ENCODE peak calls at places on chromosome 2, in eight cellular contexts. One of them, this sample, is unnamed.

GRCh38 chr2:71992036-71992435 is 155.6 kb downstream of the CYP26B1 start:
- DNase-seq in NAMALWA: no peak
- DNase-seq in foreskin melanocyte: no peak
- DNase-seq in astrocyte of the spinal cord: no peak
- DNase-seq in astrocyte: no peak
- DNase-seq in colonic mucosa: no peak
- DNase-seq in progenitor cell of endocrine pancreas: no peak
- DNase-seq in posterior cingulate gyrus: no peak
- DNase-seq in this sample: no peak

GRCh38 chr2:96111823-96112500 is 4.4 kb downstream of the ADRA2B start:
- DNase-seq in NAMALWA: peak; percentile 43
- DNase-seq in foreskin melanocyte: no peak
- DNase-seq in astrocyte of the spinal cord: no peak
- DNase-seq in astrocyte: no peak
- DNase-seq in colonic mucosa: no peak
- DNase-seq in progenitor cell of endocrine pancreas: no peak
- DNase-seq in posterior cingulate gyrus: no peak
- DNase-seq in this sample: no peak

GRCh38 chr2:157839162-157839801 is 36.8 kb downstream of the ACVR1 start:
- DNase-seq in NAMALWA: no peak
- DNase-seq in foreskin melanocyte: peak; percentile 34
- DNase-seq in astrocyte of the spinal cord: peak; percentile 85
- DNase-seq in astrocyte: peak; percentile 74
- DNase-seq in colonic mucosa: no peak
- DNase-seq in progenitor cell of endocrine pancreas: peak; percentile 20
- DNase-seq in posterior cingulate gyrus: no peak
- DNase-seq in this sample: peak; percentile 97

GRCh38 chr2:10119027-10119325 is 3.6 kb upstream of the RRM2 start:
- DNase-seq in NAMALWA: no peak
- DNase-seq in foreskin melanocyte: no peak
- DNase-seq in astrocyte of the spinal cord: no peak
- DNase-seq in astrocyte: no peak
- DNase-seq in colonic mucosa: no peak
- DNase-seq in progenitor cell of endocrine pancreas: no peak
- DNase-seq in posterior cingulate gyrus: no peak
- DNase-seq in this sample: no peak

GRCh38 chr2:99881901-99882591 is 260.3 kb downstream of the AFF3 start:
- DNase-seq in NAMALWA: no peak
- DNase-seq in foreskin melanocyte: peak; percentile 82
- DNase-seq in astrocyte of the spinal cord: peak; percentile 88
- DNase-seq in astrocyte: peak; percentile 96
- DNase-seq in colonic mucosa: no peak
- DNase-seq in progenitor cell of endocrine pancreas: no peak
- DNase-seq in posterior cingulate gyrus: no peak
- DNase-seq in this sample: peak; percentile 93

GRCh38 chr2:60550151-60550983 is 3.1 kb downstream of the BCL11A start:
- DNase-seq in NAMALWA: peak; percentile 90
- DNase-seq in foreskin melanocyte: peak; percentile 73
- DNase-seq in astrocyte of the spinal cord: peak; percentile 90
- DNase-seq in astrocyte: peak; percentile 74
- DNase-seq in colonic mucosa: peak; percentile 91
- DNase-seq in progenitor cell of endocrine pancreas: peak; percentile 61
- DNase-seq in posterior cingulate gyrus: peak; percentile 62
- DNase-seq in this sample: peak; percentile 69

GRCh38 chr2:235663877-235664276 is 170.0 kb downstream of the AGAP1 start:
- DNase-seq in NAMALWA: no peak
- DNase-seq in foreskin melanocyte: no peak
- DNase-seq in astrocyte of the spinal cord: no peak
- DNase-seq in astrocyte: no peak
- DNase-seq in colonic mucosa: no peak
- DNase-seq in progenitor cell of endocrine pancreas: no peak
- DNase-seq in posterior cingulate gyrus: no peak
- DNase-seq in this sample: no peak

GRCh38 chr2:83585250-83585649 is 873.8 kb downstream of the SUCLG1 start:
- DNase-seq in NAMALWA: no peak
- DNase-seq in foreskin melanocyte: no peak
- DNase-seq in astrocyte of the spinal cord: no peak
- DNase-seq in astrocyte: no peak
- DNase-seq in colonic mucosa: no peak
- DNase-seq in progenitor cell of endocrine pancreas: no peak
- DNase-seq in posterior cingulate gyrus: no peak
- DNase-seq in this sample: no peak

GRCh38 chr2:47629501-47630460 is 153.2 kb upstream of the MSH6 start:
- DNase-seq in NAMALWA: no peak
- DNase-seq in foreskin melanocyte: no peak
- DNase-seq in astrocyte of the spinal cord: no peak
- DNase-seq in astrocyte: no peak
- DNase-seq in colonic mucosa: no peak
- DNase-seq in progenitor cell of endocrine pancreas: no peak
- DNase-seq in posterior cingulate gyrus: no peak
- DNase-seq in this sample: no peak

GRCh38 chr2:27273123-27273522 is 2.1 kb upstream of the DNAJC5G start:
- DNase-seq in NAMALWA: no peak
- DNase-seq in foreskin melanocyte: no peak
- DNase-seq in astrocyte of the spinal cord: no peak
- DNase-seq in astrocyte: no peak
- DNase-seq in colonic mucosa: no peak
- DNase-seq in progenitor cell of endocrine pancreas: no peak
- DNase-seq in posterior cingulate gyrus: no peak
- DNase-seq in this sample: no peak

GRCh38 chr2:85908506-85908905 is 19.7 kb upstream of the ST3GAL5 start:
- DNase-seq in NAMALWA: no peak
- DNase-seq in foreskin melanocyte: no peak
- DNase-seq in astrocyte of the spinal cord: no peak
- DNase-seq in astrocyte: no peak
- DNase-seq in colonic mucosa: no peak
- DNase-seq in progenitor cell of endocrine pancreas: no peak
- DNase-seq in posterior cingulate gyrus: no peak
- DNase-seq in this sample: no peak

GRCh38 chr2:105398522-105399206 is at the start of gene FHL2:
- DNase-seq in NAMALWA: no peak
- DNase-seq in foreskin melanocyte: peak; percentile 66
- DNase-seq in astrocyte of the spinal cord: peak; percentile 88
- DNase-seq in astrocyte: peak; percentile 67
- DNase-seq in colonic mucosa: peak; percentile 77
- DNase-seq in progenitor cell of endocrine pancreas: peak; percentile 63
- DNase-seq in posterior cingulate gyrus: no peak
- DNase-seq in this sample: peak; percentile 60

GRCh38 chr2:240988571-240989271 is 9.7 kb upstream of the SNED1 start:
- DNase-seq in NAMALWA: no peak
- DNase-seq in foreskin melanocyte: no peak
- DNase-seq in astrocyte of the spinal cord: no peak
- DNase-seq in astrocyte: no peak
- DNase-seq in colonic mucosa: no peak
- DNase-seq in progenitor cell of endocrine pancreas: no peak
- DNase-seq in posterior cingulate gyrus: no peak
- DNase-seq in this sample: no peak

GRCh38 chr2:145091011-145091744 is 571.3 kb upstream of the ZEB2 start:
- DNase-seq in NAMALWA: no peak
- DNase-seq in foreskin melanocyte: no peak
- DNase-seq in astrocyte of the spinal cord: peak; percentile 37
- DNase-seq in astrocyte: peak; percentile 88
- DNase-seq in colonic mucosa: no peak
- DNase-seq in progenitor cell of endocrine pancreas: no peak
- DNase-seq in posterior cingulate gyrus: no peak
- DNase-seq in this sample: no peak

GRCh38 chr2:121735520-121736074 is 1.1 kb downstream of the NIFK start:
- DNase-seq in NAMALWA: peak; percentile 52
- DNase-seq in foreskin melanocyte: no peak
- DNase-seq in astrocyte of the spinal cord: peak; percentile 10
- DNase-seq in astrocyte: no peak
- DNase-seq in colonic mucosa: no peak
- DNase-seq in progenitor cell of endocrine pancreas: no peak
- DNase-seq in posterior cingulate gyrus: no peak
- DNase-seq in this sample: no peak

GRCh38 chr2:96142217-96143113 is 2.8 kb downstream of the DUSP2 start:
- DNase-seq in NAMALWA: peak; percentile 71
- DNase-seq in foreskin melanocyte: no peak
- DNase-seq in astrocyte of the spinal cord: no peak
- DNase-seq in astrocyte: no peak
- DNase-seq in colonic mucosa: no peak
- DNase-seq in progenitor cell of endocrine pancreas: no peak
- DNase-seq in posterior cingulate gyrus: no peak
- DNase-seq in this sample: no peak

GRCh38 chr2:98577313-98577712 is 31.0 kb downstream of the COA5 start:
- DNase-seq in NAMALWA: no peak
- DNase-seq in foreskin melanocyte: no peak
- DNase-seq in astrocyte of the spinal cord: no peak
- DNase-seq in astrocyte: no peak
- DNase-seq in colonic mucosa: peak; percentile 13
- DNase-seq in progenitor cell of endocrine pancreas: no peak
- DNase-seq in posterior cingulate gyrus: no peak
- DNase-seq in this sample: no peak

GRCh38 chr2:28663359-28663758 is 88.3 kb upstream of the PPP1CB start:
- DNase-seq in NAMALWA: no peak
- DNase-seq in foreskin melanocyte: no peak
- DNase-seq in astrocyte of the spinal cord: peak; percentile 67
- DNase-seq in astrocyte: no peak
- DNase-seq in colonic mucosa: no peak
- DNase-seq in progenitor cell of endocrine pancreas: no peak
- DNase-seq in posterior cingulate gyrus: no peak
- DNase-seq in this sample: no peak

GRCh38 chr2:227853204-227853629 is 18.2 kb upstream of the DAW1 start:
- DNase-seq in NAMALWA: no peak
- DNase-seq in foreskin melanocyte: no peak
- DNase-seq in astrocyte of the spinal cord: peak; percentile 92
- DNase-seq in astrocyte: peak; percentile 99
- DNase-seq in colonic mucosa: no peak
- DNase-seq in progenitor cell of endocrine pancreas: no peak
- DNase-seq in posterior cingulate gyrus: no peak
- DNase-seq in this sample: no peak

GRCh38 chr2:61165946-61166345 is 4.0 kb downstream of the C2orf74 start:
- DNase-seq in NAMALWA: no peak
- DNase-seq in foreskin melanocyte: no peak
- DNase-seq in astrocyte of the spinal cord: no peak
- DNase-seq in astrocyte: peak; percentile 12
- DNase-seq in colonic mucosa: no peak
- DNase-seq in progenitor cell of endocrine pancreas: no peak
- DNase-seq in posterior cingulate gyrus: no peak
- DNase-seq in this sample: no peak

GRCh38 chr2:149152597-149152996 is 114.1 kb downstream of the LYPD6B start:
- DNase-seq in NAMALWA: no peak
- DNase-seq in foreskin melanocyte: no peak
- DNase-seq in astrocyte of the spinal cord: no peak
- DNase-seq in astrocyte: no peak
- DNase-seq in colonic mucosa: no peak
- DNase-seq in progenitor cell of endocrine pancreas: no peak
- DNase-seq in posterior cingulate gyrus: no peak
- DNase-seq in this sample: no peak

GRCh38 chr2:15092691-15093090 is 460.2 kb downstream of the LRATD1 start:
- DNase-seq in NAMALWA: no peak
- DNase-seq in foreskin melanocyte: no peak
- DNase-seq in astrocyte of the spinal cord: peak; percentile 8
- DNase-seq in astrocyte: peak; percentile 68
- DNase-seq in colonic mucosa: no peak
- DNase-seq in progenitor cell of endocrine pancreas: no peak
- DNase-seq in posterior cingulate gyrus: no peak
- DNase-seq in this sample: no peak

GRCh38 chr2:208222351-208222750 is 32.5 kb downstream of the IDH1 start:
- DNase-seq in NAMALWA: no peak
- DNase-seq in foreskin melanocyte: peak; percentile 55
- DNase-seq in astrocyte of the spinal cord: no peak
- DNase-seq in astrocyte: peak; percentile 40
- DNase-seq in colonic mucosa: no peak
- DNase-seq in progenitor cell of endocrine pancreas: no peak
- DNase-seq in posterior cingulate gyrus: no peak
- DNase-seq in this sample: no peak

GRCh38 chr2:173589604-173590277 is 235.1 kb downstream of the CDCA7 start:
- DNase-seq in NAMALWA: no peak
- DNase-seq in foreskin melanocyte: no peak
- DNase-seq in astrocyte of the spinal cord: no peak
- DNase-seq in astrocyte: no peak
- DNase-seq in colonic mucosa: no peak
- DNase-seq in progenitor cell of endocrine pancreas: no peak
- DNase-seq in posterior cingulate gyrus: no peak
- DNase-seq in this sample: no peak

GRCh38 chr2:159925975-159926374 is 128.0 kb upstream of the CD302 start:
- DNase-seq in NAMALWA: no peak
- DNase-seq in foreskin melanocyte: no peak
- DNase-seq in astrocyte of the spinal cord: no peak
- DNase-seq in astrocyte: no peak
- DNase-seq in colonic mucosa: no peak
- DNase-seq in progenitor cell of endocrine pancreas: no peak
- DNase-seq in posterior cingulate gyrus: no peak
- DNase-seq in this sample: no peak

GRCh38 chr2:99810241-99810640 is 320.4 kb upstream of the REV1 start:
- DNase-seq in NAMALWA: no peak
- DNase-seq in foreskin melanocyte: no peak
- DNase-seq in astrocyte of the spinal cord: no peak
- DNase-seq in astrocyte: no peak
- DNase-seq in colonic mucosa: no peak
- DNase-seq in progenitor cell of endocrine pancreas: no peak
- DNase-seq in posterior cingulate gyrus: no peak
- DNase-seq in this sample: peak; percentile 98

GRCh38 chr2:41709702-41710599 is 337.9 kb upstream of the PKDCC start:
- DNase-seq in NAMALWA: no peak
- DNase-seq in foreskin melanocyte: no peak
- DNase-seq in astrocyte of the spinal cord: no peak
- DNase-seq in astrocyte: no peak
- DNase-seq in colonic mucosa: no peak
- DNase-seq in progenitor cell of endocrine pancreas: no peak
- DNase-seq in posterior cingulate gyrus: no peak
- DNase-seq in this sample: peak; percentile 53

GRCh38 chr2:7539760-7540159 is 622.5 kb downstream of the RNF144A start:
- DNase-seq in NAMALWA: no peak
- DNase-seq in foreskin melanocyte: no peak
- DNase-seq in astrocyte of the spinal cord: peak; percentile 94
- DNase-seq in astrocyte: peak; percentile 62
- DNase-seq in colonic mucosa: no peak
- DNase-seq in progenitor cell of endocrine pancreas: no peak
- DNase-seq in posterior cingulate gyrus: no peak
- DNase-seq in this sample: no peak

GRCh38 chr2:223467194-223467593 is 135.0 kb downstream of the SCG2 start:
- DNase-seq in NAMALWA: no peak
- DNase-seq in foreskin melanocyte: no peak
- DNase-seq in astrocyte of the spinal cord: no peak
- DNase-seq in astrocyte: no peak
- DNase-seq in colonic mucosa: no peak
- DNase-seq in progenitor cell of endocrine pancreas: no peak
- DNase-seq in posterior cingulate gyrus: no peak
- DNase-seq in this sample: no peak

GRCh38 chr2:43402452-43402937 is 176.1 kb upstream of the ZFP36L2 start:
- DNase-seq in NAMALWA: no peak
- DNase-seq in foreskin melanocyte: no peak
- DNase-seq in astrocyte of the spinal cord: no peak
- DNase-seq in astrocyte: no peak
- DNase-seq in colonic mucosa: no peak
- DNase-seq in progenitor cell of endocrine pancreas: no peak
- DNase-seq in posterior cingulate gyrus: no peak
- DNase-seq in this sample: no peak

GRCh38 chr2:142819411-142819810 is 58.1 kb upstream of the KYNU start:
- DNase-seq in NAMALWA: no peak
- DNase-seq in foreskin melanocyte: no peak
- DNase-seq in astrocyte of the spinal cord: peak; percentile 4
- DNase-seq in astrocyte: peak; percentile 60
- DNase-seq in colonic mucosa: no peak
- DNase-seq in progenitor cell of endocrine pancreas: no peak
- DNase-seq in posterior cingulate gyrus: no peak
- DNase-seq in this sample: no peak

GRCh38 chr2:233225230-233226068 is 26.0 kb upstream of the ATG16L1 start:
- DNase-seq in NAMALWA: no peak
- DNase-seq in foreskin melanocyte: no peak
- DNase-seq in astrocyte of the spinal cord: no peak
- DNase-seq in astrocyte: peak; percentile 41
- DNase-seq in colonic mucosa: no peak
- DNase-seq in progenitor cell of endocrine pancreas: no peak
- DNase-seq in posterior cingulate gyrus: no peak
- DNase-seq in this sample: no peak

GRCh38 chr2:232781765-232782164 is 5.4 kb upstream of the KCNJ13 start:
- DNase-seq in NAMALWA: no peak
- DNase-seq in foreskin melanocyte: no peak
- DNase-seq in astrocyte of the spinal cord: peak; percentile 79
- DNase-seq in astrocyte: peak; percentile 85
- DNase-seq in colonic mucosa: no peak
- DNase-seq in progenitor cell of endocrine pancreas: no peak
- DNase-seq in posterior cingulate gyrus: no peak
- DNase-seq in this sample: no peak

GRCh38 chr2:136117909-136118818 is at the start of gene CXCR4:
- DNase-seq in NAMALWA: peak; percentile 91
- DNase-seq in foreskin melanocyte: no peak
- DNase-seq in astrocyte of the spinal cord: peak; percentile 29
- DNase-seq in astrocyte: peak; percentile 10
- DNase-seq in colonic mucosa: peak; percentile 76
- DNase-seq in progenitor cell of endocrine pancreas: peak; percentile 80
- DNase-seq in posterior cingulate gyrus: peak; percentile 49
- DNase-seq in this sample: peak; percentile 95